ENCODE peak calls at places on chromosomes 2 and 18, in eight cellular contexts. S is cardiac fibroblast; A is stimulated activated CD4-positive, alpha-beta T cell treated with anti-CD3 and anti-CD28 coated beads, Interleukin-15, amount 100 ng/mL, for 24 hours; G is psoas muscle; F is fibroblast of mammary gland; O is HT1080; I is H54; K is left ventricle myocardium superior. C is an unnamed sample.
A peak's percentile ranks its signal among the peaks of the same experiment; 100 is the strongest.

GRCh38 chr2:191656389-191656788 is 21.5 kb upstream of the NABP1 start:
- DNase-seq in S (peak; percentile 92), A (no peak), G (no peak), F (peak; percentile 94), O (no peak), I (no peak), K (no peak), C (no peak)

GRCh38 chr18:48913723-48914122 is 37.0 kb downstream of the SMAD7 start:
- DNase-seq in S (no peak), A (no peak), G (no peak), F (no peak), O (no peak), I (no peak), K (no peak), C (no peak)

GRCh38 chr2:47512581-47513083 is 109.7 kb downstream of the MSH2 start:
- DNase-seq in S (peak; percentile 19), A (no peak), G (no peak), F (no peak), O (peak; percentile 74), I (peak; percentile 73), K (no peak), C (no peak)

GRCh38 chr2:27683390-27684071 is 19.8 kb downstream of the SLC4A1AP start:
- DNase-seq in S (peak; percentile 93), A (peak; percentile 91), G (peak; percentile 62), F (peak; percentile 94), O (peak; percentile 88), I (peak; percentile 22), K (peak; percentile 58), C (peak; percentile 68)

GRCh38 chr2:188952901-188953300 is 21.3 kb upstream of the COL3A1 start:
- DNase-seq in S (no peak), A (no peak), G (no peak), F (no peak), O (no peak), I (no peak), K (no peak), C (no peak)

GRCh38 chr2:208072250-208072892 is 47.0 kb upstream of the PLEKHM3 start:
- DNase-seq in S (peak; percentile 81), A (peak; percentile 65), G (peak; percentile 22), F (peak; percentile 75), O (peak; percentile 74), I (peak; percentile 44), K (peak; percentile 41), C (peak; percentile 51)

GRCh38 chr2:146481629-146482028 is 1363.2 kb upstream of the ACVR2A start:
- DNase-seq in S (peak; percentile 21), A (no peak), G (no peak), F (peak; percentile 42), O (peak; percentile 65), I (peak; percentile 10), K (no peak), C (no peak)

GRCh38 chr2:100422320-100422719 is 4.9 kb upstream of the CHST10 start:
- DNase-seq in S (peak; percentile 51), A (no peak), G (no peak), F (peak; percentile 44), O (peak; percentile 26), I (peak; percentile 59), K (no peak), C (no peak)

GRCh38 chr18:3819933-3820332 is 370.0 kb downstream of the TGIF1 start:
- DNase-seq in S (no peak), A (no peak), G (no peak), F (no peak), O (no peak), I (no peak), K (no peak), C (no peak)

GRCh38 chr2:159199751-159200465 is 86.6 kb downstream of the WDSUB1 start:
- DNase-seq in S (peak; percentile 68), A (no peak), G (no peak), F (peak; percentile 10), O (no peak), I (no peak), K (no peak), C (no peak)

GRCh38 chr18:57771626-57772025 is 31.5 kb downstream of the ATP8B1 start:
- DNase-seq in S (no peak), A (no peak), G (no peak), F (no peak), O (no peak), I (no peak), K (no peak), C (no peak)

GRCh38 chr2:152924722-152925121 is 206.3 kb downstream of the ARL6IP6 start:
- DNase-seq in S (no peak), A (peak; percentile 1), G (no peak), F (peak; percentile 27), O (peak; percentile 74), I (no peak), K (no peak), C (peak; percentile 54)

GRCh38 chr2:67880291-67880761 is 182.5 kb downstream of the C1D start:
- DNase-seq in S (peak; percentile 5), A (no peak), G (no peak), F (peak; percentile 41), O (peak; percentile 78), I (peak; percentile 12), K (peak; percentile 30), C (no peak)

GRCh38 chr2:3468296-3468988 is 50.9 kb downstream of the ADI1 start:
- DNase-seq in S (no peak), A (no peak), G (no peak), F (no peak), O (no peak), I (no peak), K (no peak), C (peak; percentile 22)

GRCh38 chr2:45370367-45370766 is 240.7 kb downstream of the SRBD1 start:
- DNase-seq in S (peak; percentile 57), A (no peak), G (no peak), F (no peak), O (no peak), I (no peak), K (no peak), C (no peak)

GRCh38 chr2:176637497-176638166 is 368.4 kb downstream of the MTX2 start:
- DNase-seq in S (peak; percentile 36), A (peak; percentile 32), G (peak; percentile 73), F (peak; percentile 78), O (peak; percentile 79), I (peak; percentile 65), K (peak; percentile 53), C (peak; percentile 46)

GRCh38 chr2:234814366-234814765 is 137.5 kb upstream of the SH3BP4 start:
- DNase-seq in S (no peak), A (no peak), G (no peak), F (no peak), O (no peak), I (no peak), K (no peak), C (no peak)

GRCh38 chr2:20361903-20362302 is 11.3 kb upstream of the PUM2 start:
- DNase-seq in S (no peak), A (no peak), G (no peak), F (no peak), O (peak; percentile 21), I (no peak), K (no peak), C (no peak)

GRCh38 chr18:68177807-68178702 is 536.9 kb downstream of the TMX3 start:
- DNase-seq in S (peak; percentile 92), A (no peak), G (no peak), F (peak; percentile 95), O (peak; percentile 81), I (no peak), K (no peak), C (no peak)

GRCh38 chr18:492451-492850 is 8.1 kb downstream of the COLEC12 start:
- DNase-seq in S (peak; percentile 63), A (no peak), G (no peak), F (peak; percentile 50), O (no peak), I (no peak), K (no peak), C (no peak)

GRCh38 chr2:173684896-173685485 is 280.2 kb downstream of the SP3 start:
- DNase-seq in S (no peak), A (no peak), G (no peak), F (no peak), O (no peak), I (no peak), K (no peak), C (no peak)

GRCh38 chr18:78713726-78714125 is 265.9 kb upstream of the SALL3 start:
- DNase-seq in S (no peak), A (no peak), G (no peak), F (no peak), O (no peak), I (no peak), K (no peak), C (no peak)

GRCh38 chr2:86833315-86833714 is 28.4 kb downstream of the CD8B start:
- DNase-seq in S (no peak), A (no peak), G (no peak), F (no peak), O (no peak), I (no peak), K (no peak), C (no peak)

GRCh38 chr2:33670392-33670937 is 71.4 kb upstream of the FAM98A start:
- DNase-seq in S (no peak), A (no peak), G (no peak), F (no peak), O (peak; percentile 34), I (peak; percentile 4), K (no peak), C (no peak)

GRCh38 chr2:25491966-25492532 is 150.3 kb upstream of the DNMT3A start:
- DNase-seq in S (peak; percentile 64), A (no peak), G (no peak), F (peak; percentile 58), O (no peak), I (no peak), K (no peak), C (no peak)

GRCh38 chr18:55732227-55733106 is 144.5 kb upstream of the TCF4 start:
- DNase-seq in S (peak; percentile 77), A (no peak), G (no peak), F (peak; percentile 84), O (peak; percentile 20), I (no peak), K (no peak), C (no peak)

GRCh38 chr2:112993831-112994230 is 11.4 kb upstream of the IL36A start:
- DNase-seq in S (no peak), A (no peak), G (no peak), F (no peak), O (no peak), I (no peak), K (no peak), C (no peak)

GRCh38 chr2:230643576-230644291 is 68.9 kb upstream of the CAB39 start:
- DNase-seq in S (peak; percentile 7), A (peak; percentile 82), G (peak; percentile 20), F (no peak), O (peak; percentile 27), I (no peak), K (no peak), C (peak; percentile 80)